ENCODE peak calls at places on chromosomes 13 and 19, in five cellular contexts. F is thoracic aorta; K is DND-41; J is CD8-positive, alpha-beta T cell; I is AG04450. Q is an unnamed sample.

GRCh38 chr19:52200044-52200443 is 10.2 kb downstream of the PPP2R1A start:
- DNase-seq in F (peak; percentile 68), K (no peak), J (no peak), I (peak; percentile 21), Q (no peak)

GRCh38 chr19:4414144-4414799 is 11.8 kb downstream of the CHAF1A start:
- DNase-seq in F (no peak), K (no peak), J (no peak), I (no peak), Q (no peak)

GRCh38 chr13:29704648-29705047 is 109.2 kb upstream of the SLC7A1 start:
- DNase-seq in F (no peak), K (no peak), J (no peak), I (no peak), Q (no peak)

GRCh38 chr13:20475927-20476691 is 49.5 kb downstream of the CRYL1 start:
- DNase-seq in F (no peak), K (peak; percentile 85), J (peak; percentile 89), I (no peak), Q (peak; percentile 96)

GRCh38 chr13:47816835-47817234 is 184.2 kb downstream of the SUCLA2 start:
- DNase-seq in F (no peak), K (no peak), J (no peak), I (no peak), Q (no peak)

GRCh38 chr19:58573658-58574164 is 576 bp upstream of the MZF1 start:
- DNase-seq in F (no peak), K (no peak), J (no peak), I (no peak), Q (no peak)

GRCh38 chr19:9828551-9829063 is 889 bp downstream of the UBL5 start:
- DNase-seq in F (no peak), K (no peak), J (no peak), I (no peak), Q (no peak)

GRCh38 chr19:7788178-7788932 is 25.3 kb downstream of the CLEC4M start:
- DNase-seq in F (no peak), K (no peak), J (no peak), I (no peak), Q (no peak)

GRCh38 chr13:52159159-52159982 is at the start of gene NEK3:
- DNase-seq in F (peak; percentile 17), K (peak; percentile 34), J (peak; percentile 46), I (peak; percentile 10), Q (no peak)

GRCh38 chr19:17949956-17950309 is 17.0 kb upstream of the KCNN1 start:
- DNase-seq in F (no peak), K (no peak), J (no peak), I (no peak), Q (no peak)

GRCh38 chr19:18262917-18263316 is 11.3 kb downstream of the IQCN start:
- DNase-seq in F (no peak), K (no peak), J (no peak), I (no peak), Q (no peak)

GRCh38 chr13:98571955-98572662 is 4.8 kb downstream of the STK24 start:
- DNase-seq in F (no peak), K (peak; percentile 23), J (peak; percentile 45), I (no peak), Q (peak; percentile 41)

GRCh38 chr13:74067818-74068217 is 66.4 kb downstream of the KLF12 start:
- DNase-seq in F (no peak), K (peak; percentile 46), J (no peak), I (no peak), Q (peak; percentile 83)

GRCh38 chr19:33394006-33394722 is 20.7 kb downstream of the CEBPG start:
- DNase-seq in F (no peak), K (no peak), J (no peak), I (no peak), Q (no peak)

GRCh38 chr19:53463263-53463662 is 4.3 kb upstream of the ZNF813 start:
- DNase-seq in F (no peak), K (no peak), J (no peak), I (no peak), Q (no peak)

GRCh38 chr19:28706693-28707092 is 506.3 kb downstream of the UQCRFS1 start:
- DNase-seq in F (no peak), K (no peak), J (no peak), I (no peak), Q (no peak)

GRCh38 chr13:40667622-40667978 is 1.2 kb upstream of the FOXO1 start:
- DNase-seq in F (no peak), K (no peak), J (peak; percentile 23), I (no peak), Q (no peak)

GRCh38 chr13:44271031-44271433 is 102.6 kb upstream of the SERP2 start:
- DNase-seq in F (no peak), K (no peak), J (no peak), I (peak; percentile 48), Q (no peak)

GRCh38 chr13:113836917-113837553 is 26.8 kb downstream of the GAS6 start:
- DNase-seq in F (no peak), K (no peak), J (no peak), I (peak; percentile 62), Q (no peak)

GRCh38 chr19:45508681-45508930 is 1.3 kb downstream of the VASP start:
- DNase-seq in F (no peak), K (no peak), J (no peak), I (no peak), Q (no peak)

GRCh38 chr19:45179063-45179847 is 671 bp downstream of the BLOC1S3 start:
- DNase-seq in F (no peak), K (peak; percentile 16), J (peak; percentile 56), I (no peak), Q (no peak)

GRCh38 chr13:21576424-21576823 is 27.5 kb downstream of the MICU2 start:
- DNase-seq in F (no peak), K (no peak), J (no peak), I (no peak), Q (no peak)

GRCh38 chr13:77386880-77387606 is 60.1 kb upstream of the MYCBP2 start:
- DNase-seq in F (peak; percentile 19), K (no peak), J (no peak), I (no peak), Q (no peak)

GRCh38 chr13:98443329-98443728 is 133.6 kb downstream of the STK24 start:
- DNase-seq in F (no peak), K (no peak), J (no peak), I (peak; percentile 26), Q (no peak)

GRCh38 chr19:41323023-41323422 is 13.1 kb downstream of the CCDC97 start:
- DNase-seq in F (no peak), K (no peak), J (no peak), I (peak; percentile 74), Q (no peak)
- H3K4me3 ChIP-seq in F (no peak overlapping the region), K (no peak overlapping the region), J (no peak overlapping the region), I (peak overlapping the region; percentile 42), Q (no peak overlapping the region)

GRCh38 chr19:861099-861755 is 1.8 kb downstream of the CFD start:
- DNase-seq in F (no peak), K (no peak), J (no peak), I (no peak), Q (no peak)
- H3K4me3 ChIP-seq in F (no peak overlapping the region), K (no peak overlapping the region), J (no peak overlapping the region), I (no peak overlapping the region), Q (peak overlapping the region; percentile 56)

GRCh38 chr19:50465986-50466771 is 10.1 kb upstream of the EMC10 start:
- DNase-seq in F (no peak), K (no peak), J (no peak), I (no peak), Q (no peak)
- H3K4me3 ChIP-seq in F (no peak overlapping the region), K (no peak overlapping the region), J (no peak overlapping the region), I (no peak overlapping the region), Q (no peak overlapping the region)

DNA sequence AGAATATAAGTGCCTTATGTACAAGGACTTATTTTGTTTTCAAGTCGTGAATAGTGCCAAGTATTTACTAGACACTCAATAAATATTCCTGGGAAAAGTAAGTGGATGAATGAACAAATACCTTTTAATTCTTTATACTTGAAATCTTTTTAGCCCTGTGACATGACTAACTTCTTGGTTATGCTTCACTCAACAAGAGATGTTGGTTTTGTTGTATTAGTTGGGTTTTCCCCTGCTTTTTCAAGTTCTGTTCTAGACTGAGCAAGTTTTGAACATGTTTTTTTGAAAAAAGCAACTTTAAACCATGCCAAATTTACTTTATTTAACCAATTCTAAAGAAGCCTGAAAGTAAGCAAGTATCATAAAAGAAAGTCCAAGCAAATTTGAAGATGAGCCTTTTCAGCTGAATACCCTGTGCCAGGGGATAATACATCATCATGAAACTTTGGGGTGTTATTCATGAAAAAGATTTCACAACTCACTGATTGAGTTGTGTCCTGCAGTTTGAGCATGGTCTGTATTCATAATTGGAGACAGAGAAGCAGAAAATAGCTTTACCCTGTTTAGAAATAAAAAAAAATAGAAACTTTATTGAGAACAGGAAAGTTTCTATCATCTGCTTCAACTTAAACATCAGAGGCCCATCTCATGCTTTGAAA is 11.1 kb downstream of the LMO7 start:
- DNase-seq in F (no peak), K (no peak), J (no peak), I (no peak), Q (no peak)
- H3K4me3 ChIP-seq in F (no peak overlapping the region), K (no peak overlapping the region), J (no peak overlapping the region), I (no peak overlapping the region), Q (no peak overlapping the region)

DNA sequence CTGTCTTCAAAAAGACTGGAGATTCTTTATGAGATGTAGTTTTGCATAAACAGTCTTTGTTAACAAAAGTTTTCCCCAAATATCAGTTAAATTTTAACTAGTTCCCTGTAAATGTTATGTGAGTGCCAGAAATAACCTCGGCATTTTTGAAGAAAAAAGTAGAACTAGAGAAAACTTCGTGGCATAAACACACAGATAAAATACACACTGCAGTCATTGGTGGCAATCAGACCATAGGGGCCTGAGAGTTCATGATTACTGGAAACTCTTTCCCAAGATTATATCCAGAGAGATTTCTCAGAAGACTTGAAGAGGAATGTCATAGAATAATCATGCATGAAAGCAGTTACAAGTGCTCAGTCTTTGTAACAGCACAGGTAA is 190.0 kb downstream of the MZT1 start:
- DNase-seq in F (no peak), K (no peak), J (no peak), I (no peak), Q (no peak)
- H3K4me3 ChIP-seq in F (peak overlapping the region; percentile 27), K (no peak overlapping the region), J (no peak overlapping the region), I (no peak overlapping the region), Q (no peak overlapping the region)

DNA sequence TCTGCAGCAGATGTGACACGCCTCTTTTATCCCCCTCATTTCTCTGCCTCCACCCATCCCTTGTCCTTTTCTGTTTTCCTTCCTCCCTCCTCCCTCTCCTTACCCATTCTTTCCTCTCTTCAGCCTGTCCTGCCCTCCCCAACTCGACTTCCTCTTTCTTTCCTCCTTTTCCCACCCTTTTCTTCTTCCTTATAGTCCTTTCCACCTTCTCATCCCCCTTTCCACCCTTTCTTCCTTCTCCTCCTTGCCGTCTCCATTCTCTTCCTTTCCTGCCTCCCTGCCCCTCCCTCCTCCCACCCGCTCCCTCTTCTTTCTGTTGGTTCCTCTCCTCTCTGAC is 688 bp upstream of the ZNF71 start:
- DNase-seq in F (no peak), K (no peak), J (no peak), I (no peak), Q (no peak)
- H3K4me3 ChIP-seq in F (peak overlapping the region; percentile 93), K (peak overlapping the region; percentile 23), J (peak overlapping the region; percentile 45), I (peak overlapping the region; percentile 92), Q (peak overlapping the region; percentile 97)